ENCODE peak calls at places on chromosomes 12 and 14, in nine cellular contexts. Q is SJCRH30, S is colonic mucosa, F is fibroblast of lung, A is thoracic aorta, I is heart right ventricle, T is PC-3, M is upper lobe of right lung, K is IMR-90. R is an unnamed sample. For H3K9me3, the result is how much of the 10 kb centered on the place peaks cover.

GRCh38 chr12:114662512-114663177 is 21.3 kb downstream of the TBX3 start:
- DNase-seq in Q (peak), S (peak), F (peak), A (peak), I (peak), T (peak), M (peak), K (peak), R (no peak)

GRCh38 chr12:58950739-58951100 is 30.4 kb upstream of the LRIG3 start:
- DNase-seq in Q (no peak), S (peak), F (no peak), A (no peak), I (no peak), T (no peak), M (no peak), K (no peak), R (no peak)

GRCh38 chr14:50947446-50947845 is 3.2 kb upstream of the PYGL start:
- DNase-seq in Q (no peak), S (no peak), F (peak), A (no peak), I (no peak), T (peak), M (no peak), K (peak), R (no peak)

GRCh38 chr12:53299101-53299453 is 418 bp upstream of the MYG1 start:
- DNase-seq in Q (no peak), S (no peak), F (peak), A (no peak), I (no peak), T (peak), M (no peak), K (peak), R (no peak)

GRCh38 chr14:94267352-94267751 is 25.7 kb downstream of the SERPINA10 start:
- DNase-seq in Q (no peak), S (no peak), F (no peak), A (no peak), I (no peak), T (no peak), M (no peak), K (no peak), R (no peak)

GRCh38 chr14:65210827-65211192 is 108.5 kb upstream of the MAX start:
- DNase-seq in Q (no peak), S (no peak), F (no peak), A (no peak), I (no peak), T (peak), M (no peak), K (no peak), R (no peak)

GRCh38 chr12:73421832-73422231 is 1115.8 kb upstream of the ATXN7L3B start:
- DNase-seq in Q (no peak), S (no peak), F (peak), A (no peak), I (no peak), T (peak), M (no peak), K (no peak), R (no peak)

GRCh38 chr12:96989916-96990315 is 82.9 kb downstream of the NEDD1 start:
- DNase-seq in Q (peak), S (no peak), F (peak), A (no peak), I (no peak), T (peak), M (no peak), K (no peak), R (no peak)

GRCh38 chr14:103483600-103483999 is 39.0 kb downstream of the CKB start:
- DNase-seq in Q (peak), S (no peak), F (peak), A (no peak), I (no peak), T (peak), M (no peak), K (peak), R (no peak)

GRCh38 chr14:64855732-64856527 is 23.8 kb downstream of the SPTB start:
- DNase-seq in Q (no peak), S (no peak), F (no peak), A (no peak), I (no peak), T (no peak), M (no peak), K (no peak), R (no peak)

GRCh38 chr12:124147579-124147978 is 147.3 kb upstream of the RFLNA start:
- DNase-seq in Q (no peak), S (no peak), F (no peak), A (no peak), I (no peak), T (no peak), M (no peak), K (no peak), R (no peak)

GRCh38 chr12:71870409-71870808 is 30.9 kb downstream of the TBC1D15 start:
- DNase-seq in Q (no peak), S (no peak), F (no peak), A (no peak), I (no peak), T (no peak), M (no peak), K (no peak), R (no peak)

GRCh38 chr12:20646239-20646827 is 48.8 kb upstream of the SLCO1C1 start:
- DNase-seq in Q (peak), S (no peak), F (peak), A (no peak), I (no peak), T (peak), M (no peak), K (peak), R (no peak)

GRCh38 chr12:17203497-17203896 is 597.5 kb upstream of the LMO3 start:
- DNase-seq in Q (no peak), S (no peak), F (no peak), A (no peak), I (no peak), T (no peak), M (no peak), K (no peak), R (no peak)

GRCh38 chr12:34392741-34393085 is 370.4 kb downstream of the ALG10 start:
- DNase-seq in Q (no peak), S (no peak), F (no peak), A (no peak), I (no peak), T (no peak), M (no peak), K (no peak), R (peak)
- H3K9me3 ChIP-seq in Q (under half), S (under half), F (under half), A (under half), I (under half), T (under half), M (under half), K (half or more), R (under half)

DNA sequence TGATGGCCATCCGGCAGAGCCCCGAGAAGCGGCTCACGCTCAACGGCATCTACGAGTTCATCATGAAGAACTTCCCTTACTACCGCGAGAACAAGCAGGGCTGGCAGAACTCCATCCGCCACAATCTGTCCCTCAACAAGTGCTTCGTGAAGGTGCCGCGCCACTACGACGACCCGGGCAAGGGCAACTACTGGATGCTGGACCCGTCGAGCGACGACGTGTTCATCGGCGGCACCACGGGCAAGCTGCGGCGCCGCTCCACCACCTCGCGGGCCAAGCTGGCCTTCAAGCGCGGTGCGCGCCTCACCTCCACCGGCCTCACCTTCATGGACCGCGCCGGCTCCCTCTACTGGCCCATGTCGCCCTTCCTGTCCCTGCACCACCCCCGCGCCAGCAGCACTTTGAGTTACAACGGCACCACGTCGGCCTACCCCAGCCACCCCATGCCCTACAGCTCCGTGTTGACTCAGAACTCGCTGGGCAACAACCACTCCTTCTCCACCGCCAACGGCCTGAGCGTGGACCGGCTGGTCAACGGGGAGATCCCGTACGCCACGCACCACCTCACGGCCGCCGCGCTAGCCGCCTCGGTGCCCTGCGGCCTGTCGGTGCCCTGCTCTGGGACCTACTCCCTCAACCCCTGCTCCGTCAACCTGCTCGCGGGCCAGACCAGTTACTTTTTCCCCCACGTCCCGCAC is 1.4 kb downstream of the FOXG1 start:
- DNase-seq in Q (no peak), S (peak), F (no peak), A (no peak), I (no peak), T (no peak), M (no peak), K (no peak), R (no peak)
- H3K4me3 ChIP-seq in Q (peak), S (no peak), F (no peak), A (no peak), I (no peak), T (no peak), M (no peak), K (no peak), R (no peak)

DNA sequence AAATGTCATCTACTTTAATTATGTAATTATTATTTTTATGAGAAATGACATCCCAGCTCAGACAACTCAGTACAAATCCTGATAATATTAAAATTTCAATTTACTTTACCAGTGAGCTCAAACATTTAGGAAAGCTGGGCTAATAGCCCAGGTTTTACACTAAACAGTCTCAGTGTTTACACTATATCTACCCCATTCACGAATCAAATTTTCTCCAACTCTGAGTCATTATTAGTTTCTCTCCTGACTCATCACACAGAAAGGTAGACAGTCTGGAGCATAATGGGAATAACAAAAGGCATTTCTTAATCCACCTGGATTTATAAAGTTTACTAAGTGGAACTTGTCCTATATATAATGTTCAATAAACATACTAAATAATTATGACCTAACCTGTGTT is 5.7 kb downstream of the PAWR start:
- DNase-seq in Q (no peak), S (no peak), F (peak), A (no peak), I (no peak), T (peak), M (no peak), K (peak), R (no peak)
- H3K27ac ChIP-seq in Q (no peak), S (no peak), F (no peak), A (no peak), I (no peak), T (peak), M (no peak), K (no peak), R (no peak)

DNA sequence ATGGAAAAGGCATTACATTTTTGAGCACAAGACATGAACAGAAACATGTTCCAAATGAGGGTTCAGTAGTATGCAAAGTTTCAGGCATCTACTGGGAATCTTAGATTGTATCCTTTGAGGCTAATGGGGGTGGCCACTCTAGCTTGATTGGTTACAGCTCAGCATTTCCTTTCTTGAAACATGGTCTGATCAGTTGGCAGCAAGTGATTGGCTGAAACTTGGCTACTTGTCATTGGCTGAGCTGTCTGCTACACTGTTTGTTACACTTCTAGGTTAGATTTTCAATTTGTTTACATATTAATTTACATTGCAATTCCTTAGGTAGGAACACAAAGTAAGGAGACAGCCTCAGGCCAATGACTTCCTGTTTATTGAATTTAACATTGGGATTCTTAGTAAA is 918.0 kb upstream of the SEL1L start:
- DNase-seq in Q (no peak), S (no peak), F (no peak), A (no peak), I (no peak), T (no peak), M (no peak), K (no peak), R (no peak)
- H3K9me3 ChIP-seq in Q (under half), S (under half), F (under half), A (under half), I (under half), T (under half), M (under half), K (under half), R (under half)

DNA sequence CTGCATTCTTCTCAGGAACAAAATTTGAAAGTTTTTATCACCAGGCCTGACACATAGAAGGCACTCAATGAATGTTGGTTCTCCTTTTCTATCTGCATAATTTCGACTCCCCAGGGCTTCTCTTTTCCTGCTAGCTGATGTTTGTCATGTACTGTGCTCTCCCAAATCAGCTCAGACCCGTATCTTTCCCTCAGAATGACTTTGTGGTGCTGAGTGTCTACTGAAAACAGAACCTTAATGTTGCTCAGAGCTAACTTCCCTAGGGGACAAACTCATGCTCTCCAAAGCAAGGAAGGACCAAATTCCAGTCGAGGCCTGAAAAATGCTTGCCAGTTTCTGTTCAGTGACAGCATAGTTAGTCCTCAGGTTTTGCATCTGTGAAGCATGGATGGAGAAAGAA is 1.9 kb downstream of the ARHGDIB start:
- DNase-seq in Q (no peak), S (no peak), F (no peak), A (no peak), I (no peak), T (no peak), M (no peak), K (no peak), R (no peak)
- H3K4me3 ChIP-seq in Q (no peak), S (peak), F (no peak), A (peak), I (peak), T (no peak), M (peak), K (no peak), R (peak)

DNA sequence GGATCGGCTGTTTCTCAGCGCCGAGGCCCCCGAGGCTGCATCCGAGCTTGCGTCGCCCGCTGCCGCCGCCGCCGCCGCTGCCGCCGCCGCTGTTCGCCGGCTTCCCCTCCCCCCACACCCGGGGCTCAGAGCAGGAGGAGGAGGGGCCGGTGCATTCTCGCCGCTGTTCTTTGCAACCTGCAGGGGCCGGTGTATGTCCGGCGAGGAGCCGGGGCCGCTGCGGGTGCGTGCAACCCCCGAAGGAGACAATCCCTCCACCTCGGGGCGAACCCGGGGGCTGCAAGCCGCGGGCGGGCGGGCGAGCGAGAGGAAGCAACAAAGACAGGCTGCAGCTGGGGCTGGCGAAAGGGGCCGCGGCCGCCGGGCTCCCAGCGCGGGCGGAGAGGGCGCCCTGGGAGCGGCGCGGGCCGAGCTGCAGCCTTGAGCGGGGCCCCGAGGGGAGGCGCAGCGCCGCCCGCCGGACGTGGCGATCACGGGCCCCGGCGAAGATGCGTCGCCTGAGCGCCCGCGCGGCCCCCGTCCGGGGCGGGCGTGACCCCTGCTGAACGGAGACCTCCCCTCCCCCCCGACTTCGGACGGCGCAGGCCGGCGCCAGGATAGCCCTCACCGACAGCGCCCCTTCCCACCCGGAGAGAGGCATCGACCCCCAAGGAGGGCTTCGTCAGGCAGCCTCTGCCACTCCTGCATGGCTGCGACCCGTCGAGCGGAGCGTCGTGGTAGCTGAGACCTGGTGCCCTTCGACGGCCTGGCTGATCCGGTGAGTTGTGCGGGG is 702 bp downstream of the FAM222A start:
- DNase-seq in Q (peak), S (peak), F (peak), A (no peak), I (peak), T (peak), M (peak), K (peak), R (no peak)
- H3K27ac ChIP-seq in Q (peak), S (peak), F (no peak), A (no peak), I (peak), T (no peak), M (no peak), K (no peak), R (peak)

GRCh38 chr14:31746326-31746725 is 185.1 kb downstream of the NUBPL start:
- DNase-seq in Q (no peak), S (no peak), F (no peak), A (no peak), I (no peak), T (no peak), M (no peak), K (no peak), R (no peak)
- H3K9me3 ChIP-seq in Q (under half), S (under half), F (under half), A (under half), I (half or more), T (under half), M (under half), K (under half), R (under half)